ENCODE peak calls at places on chromosome 13, in five cellular contexts. I, B, D, Z and M are unnamed samples.

GRCh38 chr13:52995946-52996345 is 32.7 kb upstream of the OLFM4 start:
- DNase-seq in B (no peak), I (no peak), D (no peak), Z (no peak), M (no peak)

GRCh38 chr13:109036091-109036490 is 406.7 kb downstream of the MYO16 start:
- DNase-seq in B (no peak), D (no peak), I (no peak), Z (no peak), M (no peak)

GRCh38 chr13:83221813-83222241 is 660.4 kb downstream of the SLITRK1 start:
- DNase-seq in Z (no peak), B (no peak), I (no peak), D (peak; percentile 92), M (no peak)

GRCh38 chr13:110249326-110249725 is 57.6 kb downstream of the COL4A1 start:
- DNase-seq in B (no peak), Z (no peak), I (no peak), D (no peak), M (no peak)

GRCh38 chr13:112034846-112035245 is 32.1 kb upstream of the SOX1 start:
- DNase-seq in D (no peak), B (no peak), Z (no peak), I (no peak), M (no peak)

GRCh38 chr13:24922390-24923304 is 158.7 kb downstream of the RNF17 start:
- DNase-seq in I (peak; percentile 92), B (peak; percentile 85), D (peak; percentile 97), Z (peak; percentile 96), M (peak; percentile 87)

GRCh38 chr13:113926301-113926761 is 47.5 kb downstream of the C13orf46 start:
- DNase-seq in Z (no peak), D (no peak), I (no peak), B (no peak), M (peak; percentile 11)

GRCh38 chr13:60757481-60757880 is 360.5 kb downstream of the TDRD3 start:
- DNase-seq in B (no peak), D (no peak), Z (no peak), I (no peak), M (no peak)

GRCh38 chr13:113105032-113105993 is at the start of gene F7:
- DNase-seq in I (no peak), B (no peak), Z (no peak), D (no peak), M (no peak)

GRCh38 chr13:80134360-80134759 is 206.6 kb downstream of the SPRY2 start:
- DNase-seq in B (no peak), Z (no peak), D (no peak), I (no peak), M (no peak)

DNA sequence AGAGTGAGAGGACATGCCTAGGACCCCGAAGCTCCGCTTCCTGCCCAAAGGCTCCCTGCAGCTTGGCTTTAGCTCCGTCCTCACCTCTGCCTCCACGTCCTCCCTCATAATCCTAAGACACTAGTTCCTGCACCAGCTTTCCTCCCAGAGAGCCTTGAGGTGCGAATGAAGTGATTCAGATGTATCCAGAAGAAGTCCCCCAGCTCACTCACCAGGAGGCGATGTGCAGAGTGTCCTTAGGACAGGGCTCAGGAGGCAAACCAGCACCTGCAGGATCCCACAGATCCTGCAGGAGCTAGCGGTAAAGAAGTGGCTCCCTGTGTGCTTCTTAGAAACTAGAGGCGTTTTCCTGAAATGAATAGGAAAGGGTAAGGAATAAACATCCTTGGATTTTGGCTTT is 109.7 kb downstream of the HSPH1 start:
- DNase-seq in I (no peak), B (no peak), D (no peak), Z (no peak), M (no peak)
- TF ChIP-seq CTCF in I (no peak), B (no peak), D (peak; percentile 27), Z (no peak), M (no peak)

GRCh38 chr13:43441464-43441863 is 345.3 kb downstream of the ENOX1 start:
- DNase-seq in Z (no peak), B (no peak), I (no peak), D (no peak), M (no peak)
- TF ChIP-seq CTCF in Z (no peak), B (no peak), I (no peak), D (no peak), M (no peak)

GRCh38 chr13:100428966-100429365 is 159.6 kb downstream of the GGACT start:
- DNase-seq in I (no peak), Z (no peak), B (no peak), D (no peak), M (no peak)

DNA sequence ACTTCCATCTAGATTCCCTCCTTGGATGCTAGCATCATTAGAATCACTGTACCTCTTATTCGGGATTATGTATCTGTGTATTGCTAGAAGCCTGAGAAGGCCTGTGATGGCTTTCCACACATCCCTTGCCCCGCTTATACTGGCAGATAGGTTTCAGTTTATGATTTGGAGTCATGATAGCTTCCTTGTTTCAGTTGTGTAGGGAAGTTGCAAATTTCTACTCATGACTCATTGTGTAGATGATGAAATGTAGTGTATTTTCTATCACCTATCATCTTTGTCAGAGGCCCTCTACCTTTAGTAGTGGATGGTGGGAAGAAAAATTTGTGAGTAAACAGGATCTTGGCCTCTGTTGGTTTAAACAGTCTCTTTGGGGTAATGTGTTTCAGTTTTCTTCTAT is 165.2 kb downstream of the GGACT start:
- DNase-seq in Z (no peak), D (peak; percentile 51), I (no peak), B (no peak), M (no peak)
- TF ChIP-seq CTCF in Z (no peak), D (no peak), I (no peak), B (no peak), M (no peak)

GRCh38 chr13:97269603-97270002 is 47.5 kb downstream of the MBNL2 start:
- DNase-seq in D (no peak), B (no peak), I (no peak), Z (no peak), M (no peak)

GRCh38 chr13:97267418-97268059 is 45.4 kb downstream of the MBNL2 start:
- DNase-seq in I (no peak), D (no peak), Z (no peak), B (no peak), M (no peak)

GRCh38 chr13:97266734-97267417 is 44.7 kb downstream of the MBNL2 start:
- DNase-seq in B (no peak), I (no peak), Z (no peak), D (no peak), M (no peak)

GRCh38 chr13:97266328-97266727 is 44.2 kb downstream of the MBNL2 start:
- DNase-seq in B (no peak), I (no peak), Z (no peak), D (no peak), M (no peak)

GRCh38 chr13:97268772-97269171 is 46.6 kb downstream of the MBNL2 start:
- DNase-seq in B (no peak), Z (no peak), D (no peak), I (no peak), M (no peak)
- TF ChIP-seq CTCF in B (no peak), Z (no peak), D (peak; percentile 39), I (no peak), M (no peak)

GRCh38 chr13:31433201-31433600 is 233.4 kb downstream of the B3GLCT start:
- DNase-seq in Z (no peak), D (no peak), B (no peak), I (no peak), M (no peak)
- TF ChIP-seq CTCF in Z (no peak), D (no peak), B (no peak), I (no peak), M (no peak)

GRCh38 chr13:40789275-40790231 is at the start of gene SLC25A15:
- DNase-seq in I (peak; percentile 57), B (peak; percentile 37), Z (peak; percentile 59), D (peak; percentile 78), M (peak; percentile 71)
- TF ChIP-seq CTCF in I (no peak), B (no peak), Z (peak; percentile 43), D (no peak), M (no peak)

GRCh38 chr13:30934803-30935202 is 2.3 kb downstream of the TEX26 start:
- DNase-seq in Z (no peak), B (no peak), D (no peak), I (no peak), M (no peak)

GRCh38 chr13:30933334-30933681 is 852 bp downstream of the TEX26 start:
- DNase-seq in Z (no peak), I (no peak), B (no peak), D (no peak), M (no peak)

GRCh38 chr13:30928971-30929370 is 3.5 kb upstream of the TEX26 start:
- DNase-seq in Z (no peak), I (no peak), D (peak; percentile 30), B (no peak), M (no peak)

GRCh38 chr13:30934381-30934780 is 1.9 kb downstream of the TEX26 start:
- DNase-seq in D (no peak), Z (no peak), I (no peak), B (no peak), M (no peak)

DNA sequence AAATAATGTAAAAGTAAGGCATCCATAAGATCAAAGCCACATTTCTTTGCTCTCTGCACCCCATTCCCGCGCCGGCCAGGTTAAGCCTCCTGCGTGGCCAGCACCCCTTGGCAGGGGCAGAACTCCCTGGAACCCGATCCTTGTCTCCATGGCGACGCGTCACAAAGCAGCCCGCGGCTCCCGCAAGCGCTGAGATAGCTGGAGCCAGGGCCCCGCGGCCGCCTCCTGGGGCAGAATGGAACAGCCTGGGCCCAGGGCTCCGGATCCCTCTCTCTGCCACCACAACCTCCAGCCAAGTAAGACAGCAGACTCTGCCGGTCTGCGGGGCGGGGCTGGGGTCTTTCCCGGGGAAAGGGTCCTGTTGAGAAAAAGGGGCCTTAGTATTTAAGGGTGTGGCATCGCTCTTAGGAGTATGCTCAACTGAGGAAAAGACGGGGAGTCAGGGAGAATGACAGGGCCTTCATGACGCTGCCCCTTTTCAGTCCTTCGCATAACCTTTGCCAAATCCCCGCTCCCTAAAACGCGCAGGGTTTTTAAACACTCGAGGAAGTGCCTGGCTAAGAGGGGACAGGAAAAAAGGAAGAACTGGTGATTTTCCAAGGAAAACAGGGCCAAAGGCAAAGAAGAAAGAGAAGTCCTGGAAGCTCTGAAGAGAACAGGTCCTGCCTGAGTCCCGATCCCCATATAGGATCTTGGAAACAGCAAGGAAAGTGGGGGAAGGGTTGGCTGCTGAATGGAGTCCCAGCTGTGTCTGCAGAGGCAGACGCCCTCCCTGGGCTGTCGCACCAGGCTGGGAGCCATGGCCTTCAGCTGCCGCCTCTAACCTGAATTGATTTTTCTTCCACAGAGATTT is at the start of gene TEX26:
- DNase-seq in D (no peak), B (no peak), I (no peak), Z (no peak), M (no peak)
- TF ChIP-seq CTCF in D (no peak), B (no peak), I (no peak), Z (no peak), M (no peak)